ENCODE peak calls at places on chromosomes 3 and 15, in seven cellular contexts. C is A549; Z is BJ; G is RWPE1; K is GM06990; O is IMR-90; W is CD4-positive, alpha-beta T cell. V is an unnamed sample.

GRCh38 chr3:194675081-194675640 is 3.2 kb upstream of the LSG1 start:
- DNase-seq in C (no peak), K (no peak), Z (no peak), G (no peak), O (no peak), W (no peak), V (no peak)

GRCh38 chr3:176352716-176353334 is 844.5 kb downstream of the TBL1XR1 start:
- DNase-seq in Z (peak; percentile 14), O (peak; percentile 22), C (no peak), W (no peak), K (no peak), G (no peak), V (no peak)

GRCh38 chr3:169146112-169146665 is 517.3 kb downstream of the MECOM start:
- DNase-seq in W (no peak), O (peak; percentile 64), C (peak; percentile 24), Z (no peak), K (peak; percentile 24), G (peak; percentile 52), V (peak; percentile 27)

GRCh38 chr3:196519738-196520122 is 4.6 kb upstream of the SMCO1 start:
- DNase-seq in G (no peak), W (no peak), Z (no peak), K (no peak), C (no peak), O (no peak), V (no peak)

GRCh38 chr3:177823701-177824189 is 626.5 kb upstream of the TBL1XR1 start:
- DNase-seq in C (peak; percentile 6), W (no peak), O (no peak), Z (no peak), K (no peak), G (no peak), V (no peak)

GRCh38 chr3:196246612-196247308 is 30.4 kb downstream of the SLC51A start:
- DNase-seq in W (no peak), G (no peak), O (peak; percentile 83), C (no peak), Z (peak; percentile 43), K (no peak), V (no peak)

GRCh38 chr3:167095976-167096375 is 284.1 kb downstream of the ZBBX start:
- DNase-seq in G (no peak), W (no peak), C (no peak), K (no peak), Z (no peak), O (no peak), V (no peak)

GRCh38 chr3:140319801-140320200 is 358.1 kb upstream of the TRIM42 start:
- DNase-seq in K (no peak), C (no peak), O (no peak), W (no peak), G (no peak), Z (no peak), V (no peak)

GRCh38 chr3:24185738-24186384 is 240.8 kb downstream of the NR1D2 start:
- DNase-seq in G (peak; percentile 40), W (no peak), Z (no peak), C (peak; percentile 36), O (peak; percentile 57), K (no peak), V (peak; percentile 41)

GRCh38 chr3:57864853-57865252 is 108.7 kb downstream of the SLMAP start:
- DNase-seq in Z (no peak), C (peak; percentile 5), O (peak; percentile 45), G (peak; percentile 1), W (no peak), K (no peak), V (no peak)

GRCh38 chr3:71428841-71429609 is 154.5 kb downstream of the FOXP1 start:
- DNase-seq in K (no peak), G (peak; percentile 54), Z (no peak), O (peak; percentile 56), W (no peak), C (no peak), V (no peak)

GRCh38 chr3:111299070-111299672 is 227.6 kb downstream of the NECTIN3 start:
- DNase-seq in G (no peak), W (no peak), C (no peak), K (no peak), Z (no peak), O (peak; percentile 52), V (no peak)

GRCh38 chr3:47663630-47664240 is 85.1 kb upstream of the CSPG5 start:
- DNase-seq in Z (no peak), C (no peak), O (no peak), K (peak; percentile 30), W (no peak), G (no peak), V (no peak)

GRCh38 chr3:53122933-53123305 is 7.3 kb downstream of the RFT1 start:
- DNase-seq in G (no peak), K (no peak), W (no peak), O (no peak), C (no peak), Z (no peak), V (no peak)

GRCh38 chr15:53917109-53917508 is 61.1 kb upstream of the UNC13C start:
- DNase-seq in G (no peak), K (no peak), O (no peak), Z (no peak), C (no peak), W (no peak), V (no peak)

GRCh38 chr15:71374607-71375352 is 259.5 kb downstream of the THSD4 start:
- DNase-seq in Z (peak; percentile 63), O (peak; percentile 82), W (no peak), C (no peak), G (no peak), K (no peak), V (no peak)

GRCh38 chr3:126146525-126147146 is 33.8 kb downstream of the ALDH1L1 start:
- DNase-seq in W (no peak), G (no peak), O (no peak), C (no peak), K (no peak), Z (no peak), V (peak; percentile 10)

GRCh38 chr15:89043031-89044002 is 44.9 kb upstream of the ABHD2 start:
- DNase-seq in K (no peak), G (no peak), Z (no peak), O (no peak), W (no peak), C (no peak), V (no peak)

GRCh38 chr3:30124435-30125390 is 481.7 kb upstream of the TGFBR2 start:
- DNase-seq in G (no peak), K (no peak), W (no peak), O (peak; percentile 68), C (no peak), Z (no peak), V (no peak)

GRCh38 chr3:195040773-195041520 is 230.0 kb downstream of the XXYLT1 start:
- DNase-seq in K (no peak), W (no peak), G (peak; percentile 57), C (no peak), O (no peak), Z (no peak), V (no peak)

GRCh38 chr3:194323785-194324735 is 27.1 kb downstream of the CPN2 start:
- DNase-seq in C (peak; percentile 74), G (peak; percentile 64), W (peak; percentile 17), K (peak; percentile 58), Z (no peak), O (peak; percentile 48), V (peak; percentile 68)

GRCh38 chr15:101386006-101386405 is 91.0 kb upstream of the SNRPA1 start:
- DNase-seq in O (no peak), Z (no peak), W (no peak), G (no peak), C (no peak), K (no peak), V (no peak)

GRCh38 chr15:78264304-78265136 is at the start of gene DNAJA4:
- DNase-seq in O (no peak), W (peak; percentile 64), G (no peak), C (no peak), Z (no peak), K (peak; percentile 57), V (peak; percentile 78)
- TF ChIP-seq CTCF in O (no peak), W (peak; percentile 27), G (no peak), C (no peak), Z (peak; percentile 3), K (no peak), V (peak; percentile 28)

GRCh38 chr3:64225695-64226499 is 631 bp upstream of the PRICKLE2 start:
- DNase-seq in C (no peak), Z (no peak), G (no peak), K (peak; percentile 12), W (no peak), O (peak; percentile 51), V (no peak)
- TF ChIP-seq CTCF in C (no peak), Z (no peak), G (no peak), K (no peak), W (no peak), O (no peak), V (no peak)

GRCh38 chr3:59277201-59277600 is 227.4 kb upstream of the CFAP20DC start:
- DNase-seq in W (no peak), O (no peak), C (no peak), Z (no peak), G (no peak), K (no peak), V (no peak)

DNA sequence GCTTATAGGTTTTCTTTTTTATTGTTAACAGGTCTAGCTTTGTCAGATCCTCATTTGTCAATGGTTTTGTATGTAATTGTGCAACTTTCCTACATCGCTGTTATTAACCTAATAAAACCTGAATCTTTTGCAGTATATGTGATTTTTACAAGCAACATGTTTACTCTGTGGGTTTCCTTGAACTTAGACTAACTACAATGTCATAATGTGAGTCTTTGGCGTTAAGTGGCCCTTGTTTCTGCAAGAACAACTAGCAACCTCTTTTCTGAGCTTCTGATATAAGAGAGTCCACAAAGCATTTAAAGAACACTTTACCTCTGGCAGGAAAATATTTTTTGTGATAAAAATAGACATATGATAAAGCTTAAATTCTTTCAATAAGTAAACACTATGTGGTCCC is 230.3 kb upstream of the CFAP20DC start:
- DNase-seq in W (no peak), O (no peak), Z (no peak), G (no peak), K (no peak), C (no peak), V (no peak)
- TF ChIP-seq CTCF in W (no peak), O (no peak), Z (no peak), G (no peak), K (no peak), C (no peak), V (no peak)

GRCh38 chr3:160667452-160667851 is 9.5 kb upstream of the ARL14 start:
- DNase-seq in G (peak; percentile 62), W (no peak), O (peak; percentile 81), C (peak; percentile 21), K (no peak), Z (peak; percentile 18), V (no peak)

GRCh38 chr3:160673188-160673587 is 3.8 kb upstream of the ARL14 start:
- DNase-seq in G (no peak), O (no peak), K (no peak), Z (no peak), W (no peak), C (no peak), V (no peak)

GRCh38 chr3:160671995-160672394 is 5.0 kb upstream of the ARL14 start:
- DNase-seq in K (no peak), Z (no peak), O (no peak), G (no peak), W (no peak), C (no peak), V (no peak)

GRCh38 chr3:160668454-160668853 is 8.5 kb upstream of the ARL14 start:
- DNase-seq in K (no peak), W (no peak), Z (no peak), C (no peak), O (no peak), G (no peak), V (no peak)

DNA sequence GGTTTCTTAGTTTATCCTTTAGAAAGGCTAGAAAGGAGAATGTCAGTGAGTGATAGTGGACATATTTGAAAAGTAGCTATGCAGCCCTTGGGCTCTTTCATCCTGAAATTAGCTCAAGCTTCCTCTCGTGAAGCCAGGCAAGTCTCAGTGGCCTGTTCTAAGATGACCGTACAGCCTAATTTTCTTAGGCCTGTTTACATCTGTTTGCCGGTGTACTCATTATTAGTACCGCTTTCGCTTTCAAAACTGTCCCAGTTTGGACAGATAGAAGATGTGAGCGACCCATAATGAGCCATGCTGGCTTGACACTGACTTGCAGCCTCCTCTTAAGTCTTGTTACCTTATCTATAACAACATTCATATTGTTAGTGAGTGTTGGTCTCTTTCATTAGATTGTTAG is 5.7 kb upstream of the ARL14 start:
- DNase-seq in K (peak; percentile 45), O (peak; percentile 19), C (no peak), W (no peak), Z (no peak), G (no peak), V (peak; percentile 27)
- TF ChIP-seq CTCF in K (peak; percentile 32), O (no peak), C (no peak), W (no peak), Z (no peak), G (no peak), V (peak; percentile 7)

V was measured in GM13976.